ENCODE peak calls at places on chromosomes 6 and 20, in five cellular contexts. J, B, K, M and N are unnamed samples. For H3K4me1, the result is how much of the 10 kb centered on the place peaks cover.

GRCh38 chr6:112227992-112228391 is 26.4 kb downstream of the LAMA4 start:
- DNase-seq in J (no peak), B (no peak), K (no peak), M (no peak), N (no peak)

GRCh38 chr20:50113420-50114224 is 672 bp upstream of the UBE2V1 start:
- DNase-seq in J (peak), B (no peak), K (no peak), M (no peak), N (no peak)

GRCh38 chr20:60857708-60858107 is 394.4 kb upstream of the CDH4 start:
- DNase-seq in J (no peak), B (no peak), K (peak), M (peak), N (peak)

GRCh38 chr6:97151611-97152010 is 131.4 kb downstream of the MMS22L start:
- DNase-seq in J (no peak), B (no peak), K (no peak), M (no peak), N (no peak)

GRCh38 chr20:32672982-32673727 is 586 bp downstream of the C20orf203 start:
- DNase-seq in J (no peak), B (no peak), K (no peak), M (no peak), N (no peak)

GRCh38 chr6:16704706-16705402 is 56.4 kb downstream of the ATXN1 start:
- DNase-seq in J (no peak), B (no peak), K (peak), M (peak), N (no peak)

GRCh38 chr6:33123732-33124524 is 48.1 kb downstream of the HLA-DPB1 start:
- DNase-seq in J (peak), B (no peak), K (no peak), M (peak), N (peak)

GRCh38 chr6:30325873-30326445 is 768 bp upstream of the TRIM39 start:
- DNase-seq in J (no peak), B (peak), K (peak), M (peak), N (peak)

GRCh38 chr6:105310371-105310770 is 92.5 kb downstream of the PREP start:
- DNase-seq in J (no peak), B (no peak), K (no peak), M (no peak), N (no peak)

GRCh38 chr6:160678744-160679401 is 14.8 kb upstream of the LPA start:
- DNase-seq in J (no peak), B (no peak), K (no peak), M (no peak), N (no peak)

GRCh38 chr20:7829031-7829430 is 111.2 kb downstream of the HAO1 start:
- DNase-seq in J (no peak), B (no peak), K (no peak), M (no peak), N (no peak)

GRCh38 chr20:35643045-35643444 is 21.7 kb downstream of the CPNE1 start:
- DNase-seq in J (no peak), B (no peak), K (no peak), M (no peak), N (no peak)

GRCh38 chr20:31560094-31560899 is 44.8 kb upstream of the ID1 start:
- DNase-seq in J (peak), B (no peak), K (peak), M (peak), N (peak)

GRCh38 chr20:3084283-3084985 is at the start of gene AVP:
- DNase-seq in J (no peak), B (no peak), K (no peak), M (no peak), N (no peak)

GRCh38 chr6:96849615-96850014 is 12.3 kb upstream of the GPR63 start:
- DNase-seq in J (no peak), B (no peak), K (no peak), M (no peak), N (no peak)

GRCh38 chr6:133132583-133132982 is 108.6 kb upstream of the EYA4 start:
- DNase-seq in J (no peak), B (no peak), K (no peak), M (no peak), N (no peak)

GRCh38 chr6:154239392-154239791 is 117.2 kb downstream of the IPCEF1 start:
- DNase-seq in J (peak), B (no peak), K (peak), M (no peak), N (no peak)

GRCh38 chr6:170210651-170211403 is 80.1 kb downstream of the DLL1 start:
- DNase-seq in J (no peak), B (no peak), K (no peak), M (no peak), N (no peak)

GRCh38 chr20:49853640-49854039 is 41.0 kb downstream of the SLC9A8 start:
- DNase-seq in J (peak), B (no peak), K (peak), M (peak), N (no peak)

GRCh38 chr6:4953440-4953839 is 50.4 kb downstream of the RPP40 start:
- DNase-seq in J (no peak), B (no peak), K (no peak), M (no peak), N (no peak)

GRCh38 chr6:141413196-141413595 is 719.5 kb upstream of the GJE1 start:
- DNase-seq in J (no peak), B (no peak), K (no peak), M (peak), N (no peak)

GRCh38 chr6:111712398-111712797 is 106.7 kb upstream of the TRAF3IP2 start:
- DNase-seq in J (peak), B (no peak), K (peak), M (peak), N (no peak)

GRCh38 chr6:158653577-158654354 is 3.9 kb downstream of the SYTL3 start:
- DNase-seq in J (peak), B (no peak), K (no peak), M (peak), N (no peak)

DNA sequence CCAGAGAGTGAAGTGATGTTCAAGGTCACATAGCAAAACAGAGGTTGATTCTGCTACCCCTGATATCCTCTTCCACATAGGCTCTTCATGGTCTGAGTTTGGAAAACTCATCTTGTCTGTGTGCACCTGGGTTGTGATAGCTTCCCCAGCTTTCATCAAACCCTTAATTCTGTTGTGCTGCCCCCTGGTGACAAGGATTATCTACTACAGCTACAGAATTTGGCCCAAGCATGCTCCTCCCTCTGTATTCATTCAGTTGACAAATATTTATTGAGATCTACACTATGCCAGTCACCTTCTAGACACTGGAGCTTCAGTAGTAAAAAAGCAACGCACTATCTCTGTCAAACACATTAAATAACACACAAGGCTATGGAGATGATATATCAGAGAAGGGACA is 50.4 kb downstream of the SMPDL3A start:
- DNase-seq in J (peak), B (peak), K (peak), M (peak), N (peak)
- H3K4me1 ChIP-seq in J (under half), B (under half), K (under half), M (under half), N (under half)

DNA sequence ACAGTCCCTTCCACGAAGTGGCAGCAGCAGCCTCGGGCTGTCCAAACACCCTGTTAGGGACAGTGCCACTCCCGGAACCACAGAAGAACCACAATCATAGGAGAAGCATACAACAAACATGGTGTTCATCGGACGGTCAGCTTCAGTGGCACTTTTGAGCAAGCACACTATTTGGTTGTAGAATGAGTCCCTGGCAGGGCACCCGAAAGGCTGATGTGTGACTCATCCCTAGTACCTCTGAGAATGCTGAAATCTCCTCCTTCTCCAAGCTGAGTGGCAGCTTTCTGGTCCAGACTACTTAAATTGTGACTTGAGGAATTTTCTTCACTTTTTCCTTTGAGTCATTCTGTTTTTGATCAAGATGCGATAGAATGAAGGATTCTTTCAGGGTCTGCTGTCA is 282.5 kb downstream of the ESR1 start:
- DNase-seq in J (peak), B (no peak), K (peak), M (peak), N (no peak)
- H3K4me1 ChIP-seq in J (under half), B (under half), K (half or more), M (under half), N (under half)

GRCh38 chr20:51398083-51398482 is 144.4 kb downstream of the NFATC2 start:
- DNase-seq in J (no peak), B (no peak), K (no peak), M (no peak), N (no peak)
- H3K4me1 ChIP-seq in J (under half), B (under half), K (under half), M (under half), N (under half)

DNA sequence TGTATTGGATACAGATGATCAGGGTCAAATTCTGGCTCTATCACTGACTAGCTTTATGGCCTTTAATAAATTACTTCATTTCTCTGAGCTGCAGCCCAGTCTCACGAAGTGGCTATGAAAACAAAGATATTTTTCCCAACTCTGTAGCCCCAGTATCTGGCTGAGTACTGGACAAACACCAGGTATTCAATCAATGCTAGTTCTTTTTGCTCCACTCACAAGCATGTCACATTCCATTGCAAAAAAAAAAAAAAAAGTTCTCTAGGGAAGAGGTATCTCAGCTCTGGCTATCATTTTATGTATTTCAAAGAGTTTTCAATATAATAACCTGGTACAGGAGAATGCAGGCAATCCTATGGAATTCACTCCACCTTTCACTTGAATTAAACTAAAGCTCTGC is 3.1 kb downstream of the CHD6 start:
- DNase-seq in J (peak), B (no peak), K (no peak), M (peak), N (no peak)
- H3K4me1 ChIP-seq in J (under half), B (under half), K (under half), M (under half), N (half or more)

DNA sequence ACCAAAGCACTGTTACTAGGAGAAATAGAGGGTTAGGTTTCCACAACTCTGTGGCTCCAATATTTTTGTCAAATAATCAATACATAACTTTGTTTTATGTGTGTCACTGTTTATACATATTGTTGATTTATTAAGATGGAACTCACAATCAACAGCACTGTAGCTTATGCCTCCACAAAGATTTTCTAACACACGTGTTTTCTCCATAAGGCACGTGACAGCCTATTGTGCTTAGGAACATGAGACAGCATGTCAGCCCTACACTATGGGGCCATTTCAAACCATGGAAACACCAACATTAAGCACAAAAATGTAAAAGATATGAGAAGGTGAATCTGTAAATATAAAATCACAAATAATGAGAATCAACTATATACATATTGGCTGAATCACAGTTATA is 127.0 kb downstream of the PAK5 start:
- DNase-seq in J (no peak), B (no peak), K (no peak), M (no peak), N (no peak)
- H3K4me1 ChIP-seq in J (under half), B (under half), K (under half), M (under half), N (under half)

GRCh38 chr6:56714273-56714672 is 71.6 kb upstream of the DST start:
- DNase-seq in J (peak), B (no peak), K (no peak), M (peak), N (peak)

GRCh38 chr6:56710967-56711366 is 68.3 kb upstream of the DST start:
- DNase-seq in J (no peak), B (no peak), K (no peak), M (no peak), N (no peak)

GRCh38 chr6:56714982-56715456 is 72.3 kb upstream of the DST start:
- DNase-seq in J (peak), B (no peak), K (peak), M (peak), N (peak)

GRCh38 chr6:56716229-56716628 is 73.5 kb upstream of the DST start:
- DNase-seq in J (no peak), B (no peak), K (no peak), M (peak), N (no peak)

GRCh38 chr6:56713285-56713684 is 70.6 kb upstream of the DST start:
- DNase-seq in J (peak), B (no peak), K (peak), M (peak), N (peak)
- H3K4me1 ChIP-seq in J (under half), B (under half), K (under half), M (under half), N (under half)

GRCh38 chr6:36033935-36034334 is 6.3 kb downstream of the MAPK14 start:
- DNase-seq in J (no peak), B (no peak), K (peak), M (peak), N (peak)
- H3K4me1 ChIP-seq in J (under half), B (under half), K (under half), M (under half), N (under half)

DNA sequence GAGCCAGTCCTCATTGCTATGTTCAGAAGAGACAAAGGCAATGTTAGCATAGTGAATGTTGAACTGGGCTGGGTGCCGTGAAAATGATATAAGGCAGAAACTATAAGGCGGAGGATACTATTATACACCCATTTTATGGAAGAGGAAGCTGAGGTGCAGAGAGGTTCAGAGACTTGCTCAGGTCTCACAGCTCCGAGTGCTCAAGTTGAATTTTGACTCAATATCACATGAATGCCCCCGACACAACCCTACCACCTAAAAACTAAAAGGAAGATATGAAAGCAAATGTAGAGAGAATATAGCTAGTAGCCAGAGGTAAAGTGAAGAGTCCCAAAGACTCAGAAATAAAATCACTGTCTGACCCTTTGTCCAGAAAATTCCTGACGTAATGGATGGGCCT is 56.7 kb downstream of the PPP1R16B start:
- DNase-seq in J (no peak), B (no peak), K (no peak), M (no peak), N (no peak)
- H3K4me1 ChIP-seq in J (under half), B (under half), K (under half), M (under half), N (under half)

DNA sequence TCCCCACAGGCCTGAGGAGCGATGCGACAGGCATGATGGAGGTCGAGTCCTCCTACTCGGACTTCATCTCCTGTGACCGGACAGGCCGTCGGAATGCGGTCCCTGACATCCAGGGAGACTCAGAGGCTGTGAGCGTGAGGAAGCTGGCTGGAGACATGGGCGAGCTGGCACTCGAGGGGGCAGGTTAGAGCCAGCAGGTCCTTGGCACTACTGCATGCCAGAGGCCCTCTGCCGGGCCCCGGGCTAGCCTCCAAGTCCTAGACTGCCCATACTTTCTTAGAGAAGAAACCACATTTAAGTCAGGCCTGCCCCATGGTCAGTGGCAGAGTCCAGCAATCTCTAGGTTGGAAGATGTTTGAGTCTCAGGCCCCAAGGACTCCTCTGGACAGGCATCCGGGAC is 32.1 kb downstream of the PKIG start:
- DNase-seq in J (no peak), B (no peak), K (no peak), M (no peak), N (no peak)
- H3K4me1 ChIP-seq in J (under half), B (under half), K (under half), M (under half), N (under half)